ENCODE peak calls at places on chromosomes 2 and 18, in four cellular contexts. K, G, V and T are unnamed samples. For H3K79me2, the result is how much of the 10 kb centered on the place peaks cover.

GRCh38 chr2:73851274-73851673 is 22.5 kb downstream of the STAMBP start:
- DNase-seq in K (peak), G (no peak), V (no peak), T (no peak)

GRCh38 chr2:37472959-37473358 is 128.5 kb downstream of the QPCT start:
- DNase-seq in K (peak), G (no peak), V (no peak), T (no peak)

GRCh38 chr2:224816816-224817215 is 100.7 kb upstream of the CCDC195 start:
- DNase-seq in K (no peak), G (no peak), V (peak), T (no peak)

GRCh38 chr2:211744379-211744778 is 794.2 kb downstream of the ERBB4 start:
- DNase-seq in K (peak), G (no peak), V (no peak), T (no peak)

GRCh38 chr2:216259081-216259480 is 113.2 kb downstream of the MARCHF4 start:
- DNase-seq in K (no peak), G (no peak), V (no peak), T (no peak)

GRCh38 chr2:222707689-222708273 is 36.3 kb downstream of the MOGAT1 start:
- DNase-seq in K (no peak), G (no peak), V (peak), T (no peak)

GRCh38 chr2:113128386-113128664 is 927 bp downstream of the IL1RN start:
- DNase-seq in K (no peak), G (no peak), V (no peak), T (no peak)

GRCh38 chr18:48639772-48640432 is 101.1 kb downstream of the CTIF start:
- DNase-seq in K (no peak), G (no peak), V (peak), T (no peak)

GRCh38 chr2:85504434-85505261 is 34.3 kb upstream of the MAT2A start:
- DNase-seq in K (no peak), G (no peak), V (peak), T (no peak)

GRCh38 chr2:233832414-233832813 is 21.9 kb downstream of the HJURP start:
- DNase-seq in K (no peak), G (no peak), V (no peak), T (no peak)

GRCh38 chr2:132446460-132446859 is 29.9 kb downstream of the GPR39 start:
- DNase-seq in K (no peak), G (no peak), V (no peak), T (no peak)

GRCh38 chr2:219079417-219079816 is 18.7 kb upstream of the IHH start:
- DNase-seq in K (no peak), G (no peak), V (no peak), T (no peak)

GRCh38 chr2:101360229-101360628 is 27.1 kb downstream of the CREG2 start:
- DNase-seq in K (no peak), G (no peak), V (peak), T (no peak)

GRCh38 chr2:216807861-216808272 is 52.0 kb downstream of the TNP1 start:
- DNase-seq in K (peak), G (no peak), V (no peak), T (no peak)

GRCh38 chr2:159084395-159085370 is 116.2 kb downstream of the TANC1 start:
- DNase-seq in K (no peak), G (no peak), V (no peak), T (no peak)

GRCh38 chr2:168312036-168312822 is 64.8 kb upstream of the STK39 start:
- DNase-seq in K (no peak), G (no peak), V (no peak), T (no peak)

GRCh38 chr2:46657042-46657504 is 177.7 kb downstream of the TMEM247 start:
- DNase-seq in K (peak), G (no peak), V (peak), T (no peak)

GRCh38 chr18:37124511-37124910 is 295.6 kb downstream of the KIAA1328 start:
- DNase-seq in K (no peak), G (no peak), V (peak), T (no peak)

GRCh38 chr2:71459084-71459431 is 5.7 kb downstream of the DYSF start:
- DNase-seq in K (no peak), G (peak), V (peak), T (no peak)

GRCh38 chr2:203077458-203077857 is 62.8 kb downstream of the NBEAL1 start:
- DNase-seq in K (no peak), G (no peak), V (peak), T (no peak)

GRCh38 chr2:240142859-240143258 is 2.4 kb upstream of the OTOS start:
- DNase-seq in K (no peak), G (no peak), V (no peak), T (no peak)

GRCh38 chr2:134320930-134321329 is 67.1 kb downstream of the MGAT5 start:
- DNase-seq in K (no peak), G (no peak), V (no peak), T (no peak)

GRCh38 chr2:98880266-98881152 is 55.5 kb downstream of the CRACDL start:
- DNase-seq in K (no peak), G (peak), V (peak), T (no peak)

GRCh38 chr2:21346984-21347383 is 223.2 kb downstream of the TDRD15 start:
- DNase-seq in K (no peak), G (no peak), V (no peak), T (no peak)

GRCh38 chr2:237955640-237956401 is 11.0 kb upstream of the UBE2F start:
- DNase-seq in K (no peak), G (peak), V (no peak), T (peak)

GRCh38 chr2:112151701-112152440 is 13.7 kb downstream of the FBLN7 start:
- DNase-seq in K (no peak), G (peak), V (no peak), T (no peak)

GRCh38 chr18:55706893-55707292 is 118.9 kb upstream of the TCF4 start:
- DNase-seq in K (no peak), G (no peak), V (peak), T (no peak)

GRCh38 chr2:120580709-120581108 is 155.0 kb upstream of the GLI2 start:
- DNase-seq in K (peak), G (no peak), V (no peak), T (no peak)

GRCh38 chr2:229943770-229944449 is 21.6 kb downstream of the FBXO36 start:
- DNase-seq in K (no peak), G (no peak), V (no peak), T (no peak)

GRCh38 chr2:96151595-96152300 is 6.5 kb upstream of the DUSP2 start:
- DNase-seq in K (no peak), G (no peak), V (no peak), T (no peak)

GRCh38 chr2:180655393-180655792 is 325.0 kb upstream of the UBE2E3 start:
- DNase-seq in K (peak), G (no peak), V (peak), T (no peak)

GRCh38 chr2:15804691-15805090 is 135.7 kb upstream of the MYCN start:
- DNase-seq in K (no peak), G (no peak), V (no peak), T (no peak)

GRCh38 chr18:76521367-76521766 is 26.3 kb upstream of the ZNF516 start:
- DNase-seq in K (no peak), G (no peak), V (no peak), T (no peak)

GRCh38 chr2:95056044-95056443 is 30.5 kb downstream of the MAL start:
- DNase-seq in K (no peak), G (no peak), V (peak), T (no peak)

GRCh38 chr2:17813742-17814458 is 2.4 kb upstream of the MSGN1 start:
- DNase-seq in K (no peak), G (no peak), V (peak), T (no peak)

GRCh38 chr2:86488561-86489250 is 47.5 kb downstream of the KDM3A start:
- DNase-seq in K (no peak), G (no peak), V (no peak), T (no peak)

GRCh38 chr2:30373881-30374302 is 73.2 kb upstream of the LCLAT1 start:
- DNase-seq in K (peak), G (no peak), V (no peak), T (peak)

GRCh38 chr2:236113425-236113824 is 54.8 kb downstream of the GBX2 start:
- DNase-seq in K (no peak), G (no peak), V (no peak), T (no peak)

GRCh38 chr2:9640403-9641104 is 9.8 kb upstream of the YWHAQ start:
- DNase-seq in K (no peak), G (no peak), V (no peak), T (no peak)
- H3K4ac ChIP-seq in K (no peak), G (no peak), V (no peak), T (no peak)

GRCh38 chr2:28581312-28581711 is 85.5 kb downstream of the PLB1 start:
- DNase-seq in K (no peak), G (no peak), V (no peak), T (no peak)

GRCh38 chr2:28580078-28580477 is 84.2 kb downstream of the PLB1 start:
- DNase-seq in K (no peak), G (no peak), V (no peak), T (no peak)

GRCh38 chr2:28578768-28579167 is 82.9 kb downstream of the PLB1 start:
- DNase-seq in K (no peak), G (no peak), V (peak), T (no peak)

GRCh38 chr2:28577796-28578680 is 82.2 kb downstream of the PLB1 start:
- DNase-seq in K (no peak), G (no peak), V (peak), T (no peak)

GRCh38 chr2:28579606-28580005 is 83.7 kb downstream of the PLB1 start:
- DNase-seq in K (no peak), G (no peak), V (no peak), T (no peak)
- H3K79me2 ChIP-seq in K (under half), G (under half), V (under half), T (under half)

DNA sequence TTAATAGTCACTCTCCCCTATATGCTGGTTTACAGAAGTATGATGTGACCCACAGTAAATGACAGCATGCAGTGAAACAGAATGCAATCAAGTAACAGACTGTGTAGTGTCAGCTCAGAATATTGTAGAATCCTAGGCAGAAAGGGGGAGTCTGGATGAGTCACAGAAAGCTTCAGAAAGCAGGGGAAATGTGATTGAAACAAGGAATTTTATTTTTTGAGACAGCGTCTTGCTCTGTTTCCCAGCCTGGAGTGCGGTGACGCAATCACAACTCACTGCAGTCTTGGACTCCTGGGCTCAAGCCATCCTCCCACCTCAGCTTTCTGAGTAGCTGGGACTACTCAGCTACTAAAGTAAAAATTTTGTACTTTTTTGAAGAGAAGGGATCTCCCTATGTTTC is 219.9 kb upstream of the FBXO11 start:
- DNase-seq in K (no peak), G (no peak), V (peak), T (no peak)
- H3K4ac ChIP-seq in K (no peak), G (no peak), V (no peak), T (no peak)

DNA sequence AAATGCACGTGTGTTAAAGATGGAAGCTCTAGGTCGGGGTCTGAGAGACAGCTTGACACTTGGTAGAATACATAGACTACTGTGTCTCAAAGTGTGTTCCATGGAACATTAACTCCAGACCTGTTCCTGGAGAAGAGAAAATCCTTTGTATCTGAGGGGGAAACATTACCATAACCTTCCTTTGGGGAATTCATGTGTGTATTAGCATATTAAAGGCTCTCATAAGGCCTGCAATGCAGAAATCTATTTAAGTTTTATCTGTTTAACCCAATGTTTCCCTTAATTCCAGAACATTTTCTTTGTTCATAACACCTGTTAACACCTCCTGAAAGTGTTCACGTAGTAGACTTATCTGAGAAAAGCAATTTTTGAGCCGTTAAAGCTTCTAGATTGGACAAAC is 99.5 kb downstream of the PLB1 start:
- DNase-seq in K (no peak), G (no peak), V (no peak), T (no peak)
- H3K79me2 ChIP-seq in K (under half), G (under half), V (under half), T (under half)

GRCh38 chr2:11742702-11743530 is 3.5 kb upstream of the LPIN1 start:
- DNase-seq in K (no peak), G (no peak), V (no peak), T (no peak)

GRCh38 chr2:11742317-11742701 is 4.1 kb upstream of the LPIN1 start:
- DNase-seq in K (no peak), G (no peak), V (no peak), T (no peak)

GRCh38 chr2:11744631-11745394 is 1.6 kb upstream of the LPIN1 start:
- DNase-seq in K (peak), G (no peak), V (no peak), T (peak)

GRCh38 chr2:11743846-11744553 is 2.4 kb upstream of the LPIN1 start:
- DNase-seq in K (peak), G (peak), V (peak), T (peak)

GRCh38 chr2:11743531-11743815 is 3.0 kb upstream of the LPIN1 start:
- DNase-seq in K (no peak), G (no peak), V (no peak), T (no peak)
- H3K4ac ChIP-seq in K (peak), G (no peak), V (peak), T (no peak)

GRCh38 chr2:19354417-19355022 is 3.9 kb downstream of the OSR1 start:
- DNase-seq in K (no peak), G (no peak), V (no peak), T (no peak)
- H3K79me2 ChIP-seq in K (under half), G (under half), V (under half), T (under half)